ENCODE peak calls at places on chromosomes 11 and 22, in five cellular contexts. One of them, this sample, is unnamed.

GRCh38 chr11:126512741-126513715 is 157.5 kb downstream of the ST3GAL4 start:
- DNase-seq in neural progenitor cell: no peak
- DNase-seq in cardiac fibroblast: no peak
- DNase-seq in left lung: no peak
- DNase-seq in heart left ventricle: no peak
- DNase-seq in this sample: no peak

GRCh38 chr11:32671051-32671450 is 87.4 kb downstream of the EIF3M start:
- DNase-seq in left lung: no peak
- DNase-seq in cardiac fibroblast: no peak
- DNase-seq in neural progenitor cell: no peak
- DNase-seq in heart left ventricle: no peak
- DNase-seq in this sample: no peak

GRCh38 chr11:106988151-106988806 is 30.0 kb downstream of the GUCY1A2 start:
- DNase-seq in neural progenitor cell: no peak
- DNase-seq in heart left ventricle: no peak
- DNase-seq in left lung: no peak
- DNase-seq in cardiac fibroblast: peak; percentile 57
- DNase-seq in this sample: no peak

GRCh38 chr22:39416319-39416718 is 16.7 kb downstream of the TAB1 start:
- DNase-seq in cardiac fibroblast: no peak
- DNase-seq in neural progenitor cell: no peak
- DNase-seq in left lung: peak; percentile 60
- DNase-seq in heart left ventricle: no peak
- DNase-seq in this sample: no peak

GRCh38 chr11:127006311-127006710 is 5.7 kb upstream of the KIRREL3 start:
- DNase-seq in cardiac fibroblast: no peak
- DNase-seq in left lung: no peak
- DNase-seq in neural progenitor cell: no peak
- DNase-seq in heart left ventricle: no peak
- DNase-seq in this sample: no peak

GRCh38 chr22:50208939-50209892 is 8.4 kb downstream of the SELENOO start:
- DNase-seq in heart left ventricle: no peak
- DNase-seq in neural progenitor cell: no peak
- DNase-seq in cardiac fibroblast: no peak
- DNase-seq in left lung: peak; percentile 77
- DNase-seq in this sample: peak; percentile 74

GRCh38 chr22:20885557-20886323 is 26.9 kb downstream of the SNAP29 start:
- DNase-seq in left lung: peak; percentile 92
- DNase-seq in heart left ventricle: peak; percentile 74
- DNase-seq in cardiac fibroblast: peak; percentile 85
- DNase-seq in neural progenitor cell: peak; percentile 89
- DNase-seq in this sample: peak; percentile 86

GRCh38 chr11:130947481-130947880 is 31.2 kb upstream of the SNX19 start:
- DNase-seq in neural progenitor cell: no peak
- DNase-seq in cardiac fibroblast: no peak
- DNase-seq in heart left ventricle: no peak
- DNase-seq in left lung: no peak
- DNase-seq in this sample: no peak

GRCh38 chr22:29635734-29636357 is 32.4 kb downstream of the NF2 start:
- DNase-seq in heart left ventricle: no peak
- DNase-seq in cardiac fibroblast: peak; percentile 74
- DNase-seq in left lung: no peak
- DNase-seq in neural progenitor cell: peak; percentile 51
- DNase-seq in this sample: no peak

GRCh38 chr11:128359515-128359914 is 227.8 kb downstream of the ETS1 start:
- DNase-seq in cardiac fibroblast: peak; percentile 58
- DNase-seq in neural progenitor cell: no peak
- DNase-seq in left lung: no peak
- DNase-seq in heart left ventricle: no peak
- DNase-seq in this sample: no peak

GRCh38 chr11:77082838-77083552 is 16.2 kb downstream of the CAPN5 start:
- DNase-seq in cardiac fibroblast: peak; percentile 57
- DNase-seq in heart left ventricle: peak; percentile 67
- DNase-seq in left lung: no peak
- DNase-seq in neural progenitor cell: no peak
- DNase-seq in this sample: peak; percentile 73

GRCh38 chr11:77084581-77085191 is 17.9 kb downstream of the CAPN5 start:
- DNase-seq in left lung: peak; percentile 79
- DNase-seq in neural progenitor cell: no peak
- DNase-seq in heart left ventricle: no peak
- DNase-seq in cardiac fibroblast: no peak
- DNase-seq in this sample: peak; percentile 47

GRCh38 chr11:77085652-77086051 is 17.0 kb upstream of the OMP start:
- DNase-seq in cardiac fibroblast: no peak
- DNase-seq in neural progenitor cell: no peak
- DNase-seq in left lung: peak; percentile 25
- DNase-seq in heart left ventricle: no peak
- DNase-seq in this sample: no peak

GRCh38 chr11:77081976-77082836 is 15.4 kb downstream of the CAPN5 start:
- DNase-seq in heart left ventricle: no peak
- DNase-seq in cardiac fibroblast: no peak
- DNase-seq in left lung: no peak
- DNase-seq in neural progenitor cell: no peak
- DNase-seq in this sample: no peak

GRCh38 chr11:77083553-77084245 is 16.9 kb downstream of the CAPN5 start:
- DNase-seq in left lung: no peak
- DNase-seq in cardiac fibroblast: no peak
- DNase-seq in neural progenitor cell: no peak
- DNase-seq in heart left ventricle: no peak
- DNase-seq in this sample: no peak
- H3K4me3 ChIP-seq in left lung: no peak overlapping the region
- H3K4me3 ChIP-seq in cardiac fibroblast: no peak overlapping the region
- H3K4me3 ChIP-seq in neural progenitor cell: no peak overlapping the region
- H3K4me3 ChIP-seq in heart left ventricle: no peak overlapping the region
- H3K4me3 ChIP-seq in this sample: no peak overlapping the region

DNA sequence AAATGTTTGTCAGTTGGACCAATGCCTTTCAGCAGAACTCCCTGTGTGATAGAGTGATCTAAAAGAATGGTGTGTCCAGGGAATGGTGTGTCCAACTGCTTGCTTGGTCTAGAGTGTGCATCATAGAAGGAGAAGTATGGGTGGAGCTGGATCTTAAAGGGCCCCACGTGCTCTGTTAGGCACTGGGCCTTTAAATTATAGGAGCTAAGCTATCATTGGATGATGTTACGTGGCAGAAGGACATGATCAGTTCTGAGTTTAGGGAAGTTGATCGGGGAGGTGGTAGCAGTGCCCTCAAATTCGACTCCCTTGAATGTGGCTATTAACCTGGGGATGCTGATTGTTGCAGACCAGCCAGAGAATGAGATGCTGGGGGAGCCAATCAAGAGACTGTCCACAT is 16.4 kb downstream of the STX3 start:
- DNase-seq in heart left ventricle: no peak
- DNase-seq in left lung: no peak
- DNase-seq in neural progenitor cell: no peak
- DNase-seq in cardiac fibroblast: no peak
- DNase-seq in this sample: no peak
- H3K4me3 ChIP-seq in heart left ventricle: no peak overlapping the region
- H3K4me3 ChIP-seq in left lung: no peak overlapping the region
- H3K4me3 ChIP-seq in neural progenitor cell: no peak overlapping the region
- H3K4me3 ChIP-seq in cardiac fibroblast: no peak overlapping the region
- H3K4me3 ChIP-seq in this sample: no peak overlapping the region

GRCh38 chr22:31123292-31123602 is 481 bp downstream of the INPP5J start:
- DNase-seq in cardiac fibroblast: no peak
- DNase-seq in heart left ventricle: no peak
- DNase-seq in neural progenitor cell: no peak
- DNase-seq in left lung: no peak
- DNase-seq in this sample: no peak
- H3K4me3 ChIP-seq in cardiac fibroblast: no peak overlapping the region
- H3K4me3 ChIP-seq in heart left ventricle: peak overlapping the region; percentile 57
- H3K4me3 ChIP-seq in neural progenitor cell: peak overlapping the region; percentile 44
- H3K4me3 ChIP-seq in left lung: peak overlapping the region; percentile 33
- H3K4me3 ChIP-seq in this sample: peak overlapping the region; percentile 21

DNA sequence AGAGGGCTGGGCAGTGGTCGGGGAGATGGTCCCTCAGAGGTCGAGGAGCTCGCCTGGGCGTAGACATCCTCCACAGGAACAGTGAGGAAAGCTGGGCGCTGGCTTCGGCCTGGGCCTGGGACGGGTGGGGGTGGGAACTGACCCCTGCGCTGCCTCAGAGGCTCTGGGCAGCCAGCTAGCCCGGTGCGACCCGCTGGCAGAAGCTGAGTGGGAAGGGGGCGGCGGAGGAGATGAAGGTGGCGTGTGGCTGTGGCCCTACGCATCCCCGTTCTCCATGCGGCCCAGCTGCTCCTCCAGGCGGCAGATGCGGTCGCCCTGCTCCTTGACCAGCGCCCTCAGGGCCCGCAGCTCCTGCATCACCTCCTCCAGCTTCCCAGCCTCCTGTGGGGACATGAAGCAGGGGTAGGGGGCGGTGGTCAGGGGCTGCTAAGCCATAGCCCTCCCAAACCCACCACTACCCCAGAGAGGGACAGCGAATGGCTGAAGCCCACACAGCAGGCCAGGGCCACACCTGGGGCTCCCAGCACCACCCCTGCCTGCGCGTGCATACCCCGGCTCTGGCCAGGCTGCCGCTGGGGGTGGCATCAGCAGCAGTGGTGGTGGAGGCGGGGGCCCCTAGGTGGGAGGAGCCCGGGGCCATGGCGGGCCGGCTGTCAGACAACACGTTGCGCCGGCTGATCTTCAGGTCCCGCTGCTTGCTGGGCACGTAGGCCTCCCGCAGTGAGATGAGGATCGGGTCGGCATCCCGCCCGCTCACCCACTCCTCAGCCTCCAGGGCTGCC is 830 bp upstream of the PTPRCAP start:
- DNase-seq in left lung: peak; percentile 81
- DNase-seq in cardiac fibroblast: no peak
- DNase-seq in neural progenitor cell: no peak
- DNase-seq in heart left ventricle: no peak
- DNase-seq in this sample: no peak
- H3K4me3 ChIP-seq in left lung: peak overlapping the region; percentile 34
- H3K4me3 ChIP-seq in cardiac fibroblast: no peak overlapping the region
- H3K4me3 ChIP-seq in neural progenitor cell: no peak overlapping the region
- H3K4me3 ChIP-seq in heart left ventricle: no peak overlapping the region
- H3K4me3 ChIP-seq in this sample: no peak overlapping the region

DNA sequence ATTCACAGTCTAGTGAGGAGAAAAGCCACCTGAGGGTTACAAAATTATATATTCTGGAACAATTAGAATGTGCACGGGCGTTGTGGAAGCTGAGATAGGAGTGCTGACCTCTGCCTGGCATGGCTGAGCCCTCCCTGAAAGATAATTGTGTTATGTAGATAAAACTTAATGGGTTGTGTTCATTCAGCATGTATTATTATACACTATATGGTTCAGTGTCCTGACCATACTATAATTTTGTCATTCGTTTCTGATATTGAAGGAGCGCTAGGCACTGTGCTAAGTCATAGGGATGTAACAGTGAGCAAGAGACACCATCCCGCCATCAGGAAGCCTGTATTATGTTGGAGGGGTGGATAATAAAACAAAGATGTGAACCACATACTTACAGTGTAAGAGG is 3.8 kb downstream of the ACAT1 start:
- DNase-seq in neural progenitor cell: no peak
- DNase-seq in heart left ventricle: no peak
- DNase-seq in cardiac fibroblast: no peak
- DNase-seq in left lung: no peak
- DNase-seq in this sample: no peak
- H3K4me3 ChIP-seq in neural progenitor cell: no peak overlapping the region
- H3K4me3 ChIP-seq in heart left ventricle: no peak overlapping the region
- H3K4me3 ChIP-seq in cardiac fibroblast: no peak overlapping the region
- H3K4me3 ChIP-seq in left lung: no peak overlapping the region
- H3K4me3 ChIP-seq in this sample: no peak overlapping the region

GRCh38 chr11:70159612-70160570 is 43.2 kb upstream of the FADD start:
- DNase-seq in neural progenitor cell: no peak
- DNase-seq in cardiac fibroblast: no peak
- DNase-seq in left lung: no peak
- DNase-seq in heart left ventricle: no peak
- DNase-seq in this sample: no peak
- H3K4me3 ChIP-seq in neural progenitor cell: no peak overlapping the region
- H3K4me3 ChIP-seq in cardiac fibroblast: no peak overlapping the region
- H3K4me3 ChIP-seq in left lung: no peak overlapping the region
- H3K4me3 ChIP-seq in heart left ventricle: no peak overlapping the region
- H3K4me3 ChIP-seq in this sample: no peak overlapping the region

GRCh38 chr11:115716080-115716479 is 211.9 kb upstream of the CADM1 start:
- DNase-seq in heart left ventricle: no peak
- DNase-seq in neural progenitor cell: no peak
- DNase-seq in left lung: peak; percentile 69
- DNase-seq in cardiac fibroblast: no peak
- DNase-seq in this sample: no peak

GRCh38 chr11:115718945-115719344 is 214.7 kb upstream of the CADM1 start:
- DNase-seq in cardiac fibroblast: no peak
- DNase-seq in heart left ventricle: no peak
- DNase-seq in neural progenitor cell: no peak
- DNase-seq in left lung: no peak
- DNase-seq in this sample: no peak

GRCh38 chr11:115717215-115717584 is 213.0 kb upstream of the CADM1 start:
- DNase-seq in heart left ventricle: peak; percentile 28
- DNase-seq in neural progenitor cell: no peak
- DNase-seq in cardiac fibroblast: no peak
- DNase-seq in left lung: peak; percentile 56
- DNase-seq in this sample: no peak

GRCh38 chr11:115715371-115715770 is 211.2 kb upstream of the CADM1 start:
- DNase-seq in heart left ventricle: no peak
- DNase-seq in left lung: no peak
- DNase-seq in cardiac fibroblast: no peak
- DNase-seq in neural progenitor cell: no peak
- DNase-seq in this sample: no peak

GRCh38 chr11:115716577-115717214 is 212.5 kb upstream of the CADM1 start:
- DNase-seq in cardiac fibroblast: no peak
- DNase-seq in heart left ventricle: peak; percentile 33
- DNase-seq in neural progenitor cell: no peak
- DNase-seq in left lung: peak; percentile 52
- DNase-seq in this sample: peak; percentile 42
- H3K4me3 ChIP-seq in cardiac fibroblast: no peak overlapping the region
- H3K4me3 ChIP-seq in heart left ventricle: peak overlapping the region; percentile 12
- H3K4me3 ChIP-seq in neural progenitor cell: no peak overlapping the region
- H3K4me3 ChIP-seq in left lung: no peak overlapping the region
- H3K4me3 ChIP-seq in this sample: peak overlapping the region; percentile 2